ENCODE peak calls at places on chromosomes 6 and 20, in five cellular contexts. Q is left ventricle myocardium inferior, J is OCI-LY7, H is pancreas, V is spleen. Y is an unnamed sample.

GRCh38 chr6:110170081-110170480 is 9.4 kb downstream of the WASF1 start:
- DNase-seq in Q (no peak), J (no peak), H (no peak), V (no peak), Y (no peak)

GRCh38 chr6:170279977-170280688 is 10.7 kb downstream of the DLL1 start:
- DNase-seq in Q (peak), J (no peak), H (peak), V (peak), Y (peak)

GRCh38 chr20:58981564-58982364 is 708 bp downstream of the NELFCD start:
- DNase-seq in Q (no peak), J (peak), H (no peak), V (no peak), Y (no peak)

GRCh38 chr6:11233936-11234573 is 1.6 kb upstream of the NEDD9 start:
- DNase-seq in Q (no peak), J (no peak), H (no peak), V (no peak), Y (no peak)

GRCh38 chr20:460707-461106 is 1.6 kb downstream of the TBC1D20 start:
- DNase-seq in Q (no peak), J (no peak), H (no peak), V (no peak), Y (no peak)

GRCh38 chr6:139648430-139649000 is 274.1 kb upstream of the CITED2 start:
- DNase-seq in Q (no peak), J (no peak), H (no peak), V (no peak), Y (no peak)

GRCh38 chr6:27091661-27092315 is 155.7 kb upstream of the PRSS16 start:
- DNase-seq in Q (no peak), J (peak), H (no peak), V (no peak), Y (no peak)

GRCh38 chr6:116215414-116215813 is 38.5 kb downstream of the TSPYL4 start:
- DNase-seq in Q (no peak), J (no peak), H (no peak), V (no peak), Y (no peak)

GRCh38 chr6:106974999-106975698 is 620 bp upstream of the CD24 start:
- DNase-seq in Q (peak), J (peak), H (peak), V (peak), Y (peak)

GRCh38 chr6:39686980-39687379 is 38.2 kb downstream of the KIF6 start:
- DNase-seq in Q (no peak), J (no peak), H (no peak), V (no peak), Y (no peak)
- H3K27ac ChIP-seq in Q (no peak), J (no peak), H (no peak), V (no peak), Y (no peak)

GRCh38 chr6:53795702-53796450 is 1.1 kb downstream of the LRRC1 start:
- DNase-seq in Q (peak), J (peak), H (peak), V (peak), Y (peak)
- H3K27ac ChIP-seq in Q (peak), J (no peak), H (peak), V (no peak), Y (peak)

DNA sequence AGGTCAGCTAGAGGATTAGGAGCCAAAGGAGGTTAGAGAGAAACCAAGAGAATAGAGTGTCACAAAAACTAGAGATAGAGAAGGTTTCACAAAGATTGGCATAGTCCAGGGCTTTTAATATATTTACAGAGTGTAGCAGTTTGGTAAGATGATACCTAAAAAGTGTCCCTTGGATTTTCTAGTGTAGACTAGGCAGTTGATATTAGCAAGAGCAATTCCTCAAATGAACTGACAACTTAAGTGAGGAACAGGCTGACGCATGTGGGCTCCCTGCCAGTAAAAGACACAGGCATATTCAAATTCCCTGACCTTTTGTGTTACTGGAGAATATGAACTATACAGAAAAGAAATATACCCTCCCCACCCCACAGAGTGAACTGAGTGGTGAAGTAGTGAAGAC is 40.1 kb downstream of the VTA1 start:
- DNase-seq in Q (peak), J (no peak), H (no peak), V (peak), Y (no peak)
- H3K27ac ChIP-seq in Q (peak), J (no peak), H (no peak), V (peak), Y (no peak)

GRCh38 chr6:150857062-150857905 is 8.2 kb upstream of the MTHFD1L start:
- DNase-seq in Q (no peak), J (no peak), H (no peak), V (no peak), Y (peak)

GRCh38 chr6:150863213-150863928 is 2.1 kb upstream of the MTHFD1L start:
- DNase-seq in Q (no peak), J (no peak), H (no peak), V (no peak), Y (no peak)

DNA sequence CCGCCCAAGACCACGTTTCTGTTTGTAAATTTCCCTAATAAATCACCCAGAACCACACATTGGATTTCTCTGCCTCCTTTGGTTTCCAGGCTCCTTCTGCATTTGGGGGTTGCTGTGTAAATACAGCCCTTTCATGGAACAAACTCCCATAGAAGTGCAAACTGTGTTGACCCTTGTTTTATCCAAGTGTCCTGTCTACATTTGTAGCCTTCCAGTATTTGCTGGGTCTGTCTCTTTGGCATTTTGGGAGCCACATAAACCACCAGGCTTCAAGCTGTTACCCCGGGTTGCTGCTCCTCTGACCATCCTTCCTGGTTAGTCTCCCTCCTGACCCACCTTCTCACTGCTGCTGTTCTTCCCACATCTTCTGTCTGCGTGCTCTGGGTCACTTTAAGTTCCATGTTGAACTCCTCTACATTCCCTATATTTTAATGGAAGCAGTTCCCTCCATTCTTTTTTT is 7.6 kb upstream of the MTHFD1L start:
- DNase-seq in Q (no peak), J (no peak), H (no peak), V (no peak), Y (no peak)
- H3K27ac ChIP-seq in Q (peak), J (no peak), H (peak), V (peak), Y (no peak)

DNA sequence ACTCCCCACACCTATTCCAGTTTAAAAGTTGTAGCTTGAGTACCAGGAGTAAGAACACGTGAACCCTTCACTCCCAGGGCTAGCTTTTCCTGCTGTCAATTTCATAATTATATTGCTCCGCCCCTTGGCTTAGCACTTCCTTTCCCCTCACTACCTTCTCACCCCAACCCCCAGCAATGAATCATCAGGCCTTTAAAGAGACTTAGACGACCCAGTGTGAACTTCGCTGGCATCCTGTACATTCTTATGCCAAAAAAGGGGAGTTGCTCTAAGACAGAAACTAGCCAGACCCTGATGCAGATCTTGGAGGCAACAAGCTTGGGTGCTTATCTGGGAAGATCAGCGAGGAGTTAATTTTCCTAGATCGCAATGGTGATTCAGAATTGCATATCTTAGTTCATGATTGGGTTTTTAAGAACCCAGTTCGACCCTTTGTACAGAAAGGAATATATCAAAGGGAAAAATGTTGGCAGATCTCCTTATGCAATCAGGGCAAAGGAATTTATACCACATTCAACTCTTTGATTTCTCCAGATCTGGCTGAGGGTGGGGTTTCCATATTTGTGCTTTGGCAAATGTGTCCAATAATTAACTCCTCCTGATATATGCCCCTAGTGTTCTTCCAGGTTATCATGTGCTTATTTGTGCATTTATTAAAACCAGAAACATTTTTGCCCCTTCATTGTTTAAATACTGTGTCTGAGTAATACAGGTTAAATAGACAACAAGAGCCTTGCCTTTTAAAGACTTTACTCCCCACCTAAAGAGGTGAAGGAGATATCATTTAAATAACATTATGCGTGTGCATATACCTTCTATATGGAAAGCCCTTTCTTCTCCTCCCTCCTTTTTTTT is 8.1 kb upstream of the ATXN1 start:
- DNase-seq in Q (no peak), J (no peak), H (peak), V (no peak), Y (peak)
- H3K27ac ChIP-seq in Q (peak), J (no peak), H (peak), V (peak), Y (no peak)

DNA sequence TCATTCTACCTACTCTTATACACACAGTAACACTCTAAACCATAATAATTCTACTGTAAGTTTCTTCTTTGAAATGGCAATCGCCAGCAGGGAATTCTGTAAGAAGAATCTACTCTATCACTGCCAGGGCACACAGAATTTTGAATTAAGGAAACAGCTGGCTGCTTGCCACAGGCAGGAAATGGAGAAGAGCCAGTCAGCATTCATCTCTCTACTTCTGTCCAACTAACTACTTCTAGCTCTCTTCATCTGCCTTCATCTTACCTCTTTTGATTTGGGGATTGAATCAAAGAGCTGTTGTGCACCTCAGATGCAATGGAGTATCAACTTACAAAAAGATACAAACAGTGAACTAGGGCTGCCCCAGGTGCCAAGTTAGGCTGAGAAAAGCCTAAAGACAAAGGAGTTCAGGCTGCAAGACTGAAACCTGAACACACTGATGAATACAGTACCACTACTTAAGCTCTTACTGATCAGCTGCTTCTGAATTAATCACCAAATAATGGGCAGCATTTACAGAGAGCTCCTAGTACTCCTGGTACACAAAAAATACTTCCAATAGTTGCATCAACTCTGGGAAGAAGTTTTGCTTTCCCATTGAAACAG is 82.0 kb downstream of the PTPRK start:
- DNase-seq in Q (peak), J (no peak), H (no peak), V (no peak), Y (no peak)
- H3K27ac ChIP-seq in Q (no peak), J (no peak), H (no peak), V (no peak), Y (no peak)

GRCh38 chr6:33453361-33454008 is 891 bp upstream of the ZBTB9 start:
- DNase-seq in Q (no peak), J (no peak), H (no peak), V (no peak), Y (no peak)
- H3K27ac ChIP-seq in Q (peak), J (peak), H (peak), V (peak), Y (peak)

GRCh38 chr20:19252670-19253120 is 40.3 kb downstream of the SLC24A3 start:
- DNase-seq in Q (no peak), J (no peak), H (no peak), V (no peak), Y (peak)
- H3K27ac ChIP-seq in Q (no peak), J (no peak), H (no peak), V (peak), Y (no peak)